ENCODE peak calls at places on chromosomes 4 and X, in four cellular contexts. W, K, Z and E are unnamed samples.

GRCh38 chrX:94051926-94052325 is 377.9 kb downstream of the FAM133A start:
- DNase-seq in W (no peak), K (no peak), Z (no peak), E (peak; percentile 5)

GRCh38 chrX:66022742-66023725 is 16.8 kb downstream of the VSIG4 start:
- DNase-seq in K (peak; percentile 7), W (peak; percentile 45), Z (no peak), E (no peak)

GRCh38 chr4:103754844-103755243 is 35.1 kb upstream of the TACR3 start:
- DNase-seq in Z (peak; percentile 23), K (peak; percentile 21), W (no peak), E (no peak)

GRCh38 chr4:3721627-3722026 is 44.6 kb upstream of the ADRA2C start:
- DNase-seq in Z (no peak), K (no peak), W (no peak), E (no peak)

GRCh38 chr4:30716158-30716557 is 4.0 kb upstream of the PCDH7 start:
- DNase-seq in K (peak; percentile 14), W (no peak), Z (peak; percentile 2), E (no peak)

GRCh38 chr4:82785248-82786003 is 13.2 kb downstream of the SCD5 start:
- DNase-seq in W (no peak), K (peak; percentile 62), Z (peak; percentile 14), E (no peak)

GRCh38 chrX:40079572-40079971 is 18.2 kb downstream of the BCOR start:
- DNase-seq in Z (no peak), K (no peak), W (no peak), E (no peak)

GRCh38 chr4:139085141-139085540 is 69.6 kb downstream of the NOCT start:
- DNase-seq in W (no peak), Z (peak; percentile 11), K (peak; percentile 13), E (no peak)

GRCh38 chr4:28432348-28433025 is 1571.8 kb downstream of the STIM2 start:
- DNase-seq in W (no peak), K (no peak), Z (no peak), E (no peak)
- TF ChIP-seq PHF8 in W (no peak), K (no peak), Z (no peak), E (no peak)

GRCh38 chr4:70556856-70557255 is 35.2 kb upstream of the AMBN start:
- DNase-seq in W (no peak), Z (no peak), K (no peak), E (no peak)

GRCh38 chr4:70564033-70564432 is 28.0 kb upstream of the AMBN start:
- DNase-seq in K (no peak), Z (peak; percentile 75), W (no peak), E (no peak)

GRCh38 chr4:70559924-70560323 is 32.1 kb upstream of the AMBN start:
- DNase-seq in W (no peak), K (no peak), Z (peak; percentile 84), E (no peak)

DNA sequence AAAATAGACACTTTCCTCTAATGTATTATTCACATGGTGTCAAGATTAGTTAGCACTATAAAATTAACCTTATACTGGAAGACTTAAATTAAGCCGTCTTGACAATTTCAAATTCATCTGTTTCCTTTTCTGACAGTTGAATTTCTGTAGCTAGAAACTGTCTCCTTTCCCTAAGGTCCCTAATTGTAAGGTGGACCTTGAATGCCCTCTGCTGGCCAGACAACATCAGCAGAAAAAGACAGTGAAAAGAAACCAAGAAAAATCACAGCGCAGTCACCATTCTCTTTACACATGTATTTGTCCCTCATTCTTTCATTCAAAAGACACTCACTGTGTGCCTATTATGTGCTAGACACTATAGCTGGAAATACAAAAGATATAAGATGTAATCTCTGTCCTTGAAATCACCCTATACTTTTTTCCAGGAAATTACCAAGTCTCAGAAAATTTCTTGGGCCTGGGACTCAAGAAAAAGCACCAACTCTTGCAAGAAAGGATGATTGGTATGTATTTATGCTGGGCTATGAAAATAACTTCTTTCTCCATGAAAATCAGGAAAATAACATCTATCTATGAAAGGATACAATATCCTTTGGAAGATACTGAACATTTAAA is 32.7 kb upstream of the AMBN start:
- DNase-seq in W (peak; percentile 45), K (peak; percentile 36), Z (peak; percentile 67), E (no peak)
- TF ChIP-seq PHF8 in W (no peak), K (no peak), Z (no peak), E (no peak)

GRCh38 chrX:48458711-48459110 is 11.3 kb downstream of the SLC38A5 start:
- DNase-seq in Z (no peak), W (no peak), K (no peak), E (no peak)

GRCh38 chrX:48460606-48461005 is 9.5 kb downstream of the SLC38A5 start:
- DNase-seq in K (no peak), W (no peak), Z (no peak), E (no peak)

GRCh38 chrX:48459483-48459882 is 10.6 kb downstream of the SLC38A5 start:
- DNase-seq in K (no peak), Z (no peak), W (no peak), E (no peak)

GRCh38 chrX:48460031-48460430 is 10.0 kb downstream of the SLC38A5 start:
- DNase-seq in Z (no peak), W (no peak), K (no peak), E (no peak)

DNA sequence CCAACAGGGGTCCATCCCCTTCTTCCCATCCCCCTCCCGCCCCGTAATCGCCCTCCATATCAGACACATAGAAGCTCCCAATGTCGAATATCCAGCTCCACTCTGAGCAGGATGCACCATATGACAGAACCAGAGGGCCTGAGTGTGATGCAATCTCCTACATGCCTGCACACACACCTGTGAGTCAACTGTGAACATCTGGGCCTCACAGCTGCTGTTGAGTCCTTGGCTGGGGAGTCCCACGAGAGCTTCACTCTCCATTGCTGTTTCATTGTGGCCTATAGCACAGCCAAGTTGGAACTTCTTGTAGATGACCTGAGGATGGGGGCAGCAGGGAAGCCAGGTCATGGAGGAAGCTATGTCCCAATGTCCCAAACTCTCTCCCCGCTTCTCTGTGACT is 8.2 kb downstream of the SLC38A5 start:
- DNase-seq in W (no peak), Z (no peak), K (no peak), E (no peak)
- TF ChIP-seq PHF8 in W (no peak), Z (no peak), K (no peak), E (no peak)

GRCh38 chr4:47669946-47670345 is 167.9 kb downstream of the CORIN start:
- DNase-seq in K (no peak), Z (no peak), W (no peak), E (no peak)
- TF ChIP-seq PHF8 in K (no peak), Z (no peak), W (no peak), E (no peak)

GRCh38 chr4:168832746-168833575 is 177.1 kb downstream of the CBR4 start:
- DNase-seq in W (no peak), Z (no peak), K (no peak), E (peak; percentile 80)
- TF ChIP-seq PHF8 in W (no peak), Z (no peak), K (no peak), E (peak; percentile 9)

DNA sequence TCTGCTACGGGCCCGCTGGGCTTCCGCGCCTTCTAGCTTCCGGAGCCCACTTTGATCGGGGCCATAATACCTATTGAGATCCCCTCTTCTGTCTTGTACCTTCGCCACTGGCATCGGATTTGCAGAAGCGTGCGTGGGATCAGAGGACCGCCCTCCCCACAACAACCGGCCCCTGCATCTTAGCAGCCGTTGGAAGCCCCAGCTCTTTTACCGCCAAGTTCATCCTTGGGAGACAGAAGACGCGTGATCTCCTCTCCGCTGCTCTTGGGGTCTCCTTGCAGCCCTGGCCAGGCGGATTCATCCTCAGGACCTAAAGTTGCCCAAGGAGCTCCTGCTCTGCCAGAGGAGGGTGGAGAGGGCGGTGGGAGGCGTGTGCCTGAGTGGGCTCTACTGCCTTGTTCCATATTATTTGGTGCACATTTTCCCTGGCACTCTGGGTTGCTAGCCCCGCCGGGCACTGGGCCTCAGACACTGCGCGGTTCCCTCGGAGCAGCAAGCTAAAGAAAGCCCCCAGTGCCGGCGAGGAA is 1.6 kb downstream of the SLIT2 start:
- DNase-seq in K (no peak), Z (no peak), W (no peak), E (no peak)
- TF ChIP-seq PHF8 in K (no peak), Z (no peak), W (no peak), E (no peak)

DNA sequence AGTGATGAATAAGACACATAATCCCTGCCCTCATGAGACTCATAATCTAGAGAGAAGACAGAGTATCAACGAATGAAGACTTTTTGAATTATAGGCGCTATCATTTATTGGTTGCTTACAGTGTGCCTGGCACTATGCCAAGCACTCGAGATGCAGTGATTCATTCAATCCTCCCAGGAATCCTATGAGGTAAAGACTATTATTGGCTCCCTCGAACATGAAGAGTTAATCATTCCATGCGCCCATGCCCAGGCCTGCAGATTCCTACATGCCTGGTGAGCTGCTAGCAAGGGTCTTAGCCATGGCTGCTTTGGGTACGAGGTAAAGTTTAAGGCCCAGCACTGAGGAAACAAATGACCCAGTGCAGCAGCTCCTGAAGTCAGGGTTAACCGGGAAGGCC is 47.0 kb downstream of the TEX13B start:
- DNase-seq in Z (no peak), W (no peak), K (peak; percentile 40), E (no peak)
- TF ChIP-seq PHF8 in Z (no peak), W (no peak), K (no peak), E (no peak)